ENCODE peak calls at places on chromosomes 2 and 18, in five cellular contexts. L, H, E, C and Z are unnamed samples.

GRCh38 chr2:120175000-120175581 is 48.1 kb downstream of the TMEM185B start:
- DNase-seq in L (peak; percentile 70), H (peak; percentile 70), E (no peak), C (no peak), Z (no peak)

GRCh38 chr18:31248783-31249521 is 69.0 kb upstream of the DSG1 start:
- DNase-seq in L (no peak), H (no peak), E (no peak), C (no peak), Z (no peak)

GRCh38 chr2:196591621-196592022 is 47.9 kb upstream of the CCDC150 start:
- DNase-seq in L (no peak), H (no peak), E (no peak), C (no peak), Z (no peak)

GRCh38 chr2:228652366-228652765 is 470.9 kb upstream of the SPHKAP start:
- DNase-seq in L (no peak), H (no peak), E (no peak), C (no peak), Z (no peak)

GRCh38 chr2:220785181-220785580 is 786.9 kb downstream of the EPHA4 start:
- DNase-seq in L (no peak), H (no peak), E (no peak), C (no peak), Z (no peak)

GRCh38 chr18:715626-716025 is 3.2 kb upstream of the ENOSF1 start:
- DNase-seq in L (no peak), H (no peak), E (no peak), C (no peak), Z (no peak)

GRCh38 chr2:240795916-240796510 is 24.0 kb downstream of the KIF1A start:
- DNase-seq in L (no peak), H (no peak), E (no peak), C (no peak), Z (no peak)

GRCh38 chr2:169015943-169016342 is 15.2 kb downstream of the ABCB11 start:
- DNase-seq in L (no peak), H (peak; percentile 56), E (no peak), C (no peak), Z (no peak)

GRCh38 chr2:28365158-28365557 is 27.5 kb upstream of the FOSL2 start:
- DNase-seq in L (no peak), H (no peak), E (no peak), C (no peak), Z (no peak)

GRCh38 chr2:78676921-78677696 is 348.4 kb upstream of the REG3G start:
- DNase-seq in L (peak; percentile 20), H (no peak), E (no peak), C (no peak), Z (no peak)

GRCh38 chr2:134319581-134320246 is 65.8 kb downstream of the MGAT5 start:
- DNase-seq in L (no peak), H (no peak), E (no peak), C (no peak), Z (no peak)

GRCh38 chr2:2597712-2598111 is 266.6 kb upstream of the MYT1L start:
- DNase-seq in L (no peak), H (no peak), E (no peak), C (no peak), Z (no peak)

GRCh38 chr2:241204010-241204384 is 15.5 kb downstream of the ANO7 start:
- DNase-seq in L (no peak), H (no peak), E (no peak), C (no peak), Z (no peak)

GRCh38 chr2:235224410-235224809 is 269.4 kb upstream of the AGAP1 start:
- DNase-seq in L (no peak), H (no peak), E (no peak), C (no peak), Z (no peak)

GRCh38 chr2:187511356-187512315 is 42.6 kb downstream of the TFPI start:
- DNase-seq in L (no peak), H (no peak), E (no peak), C (no peak), Z (no peak)

GRCh38 chr2:460861-461260 is 173.0 kb upstream of the ALKAL2 start:
- DNase-seq in L (no peak), H (no peak), E (no peak), C (no peak), Z (no peak)

GRCh38 chr2:38810488-38810887 is 32.5 kb downstream of the GEMIN6 start:
- DNase-seq in L (no peak), H (no peak), E (no peak), C (no peak), Z (no peak)

GRCh38 chr2:44335806-44336538 is 25.3 kb downstream of the PREPL start:
- DNase-seq in L (no peak), H (no peak), E (no peak), C (no peak), Z (no peak)

GRCh38 chr2:44833123-44834069 is 108.1 kb upstream of the SIX3 start:
- DNase-seq in L (no peak), H (no peak), E (peak; percentile 86), C (no peak), Z (no peak)

GRCh38 chr2:225411452-225411851 is 11.9 kb downstream of the NYAP2 start:
- DNase-seq in L (no peak), H (no peak), E (no peak), C (no peak), Z (no peak)

GRCh38 chr2:236702693-236703092 is 133.1 kb downstream of the ACKR3 start:
- DNase-seq in L (no peak), H (no peak), E (no peak), C (no peak), Z (no peak)

DNA sequence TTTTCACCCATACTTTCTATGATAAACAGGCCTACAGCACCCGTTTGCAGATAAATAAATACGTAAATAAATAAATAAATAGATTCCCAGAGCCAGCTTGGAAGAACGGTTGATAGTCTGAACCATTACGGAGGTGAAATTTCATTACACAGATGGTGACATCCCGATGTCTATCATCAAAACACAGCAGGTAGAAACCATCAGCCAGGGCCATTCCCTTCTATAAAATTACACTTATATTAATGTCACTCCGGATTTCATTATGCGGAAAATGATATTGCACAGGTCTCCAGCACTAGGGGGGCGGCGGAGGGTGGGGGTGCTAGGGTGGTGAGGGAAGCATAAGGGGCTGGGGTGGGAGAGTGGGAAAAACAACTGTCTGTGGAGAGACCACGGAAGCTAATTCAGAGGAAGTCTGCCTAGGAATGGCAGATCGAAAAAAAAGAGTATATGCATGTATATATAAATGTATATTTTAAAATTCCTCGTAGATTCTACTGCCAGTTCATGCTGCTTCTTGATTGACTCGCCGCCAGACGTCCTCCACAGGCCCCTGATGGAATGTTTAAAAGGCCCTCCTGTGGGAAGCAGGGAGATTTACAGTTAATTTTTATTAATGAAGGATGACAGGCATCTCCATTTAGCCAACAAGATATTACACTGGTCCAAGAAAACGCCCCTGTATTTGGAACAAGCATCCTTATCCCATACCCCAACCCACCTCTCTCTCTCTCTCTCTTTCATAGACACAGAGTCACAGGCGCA is 1906.0 kb upstream of the PIK3C3 start:
- DNase-seq in L (no peak), H (no peak), E (no peak), C (no peak), Z (no peak)
- TF ChIP-seq TAF1 in L (no peak), H (no peak), E (no peak), C (no peak), Z (no peak)

DNA sequence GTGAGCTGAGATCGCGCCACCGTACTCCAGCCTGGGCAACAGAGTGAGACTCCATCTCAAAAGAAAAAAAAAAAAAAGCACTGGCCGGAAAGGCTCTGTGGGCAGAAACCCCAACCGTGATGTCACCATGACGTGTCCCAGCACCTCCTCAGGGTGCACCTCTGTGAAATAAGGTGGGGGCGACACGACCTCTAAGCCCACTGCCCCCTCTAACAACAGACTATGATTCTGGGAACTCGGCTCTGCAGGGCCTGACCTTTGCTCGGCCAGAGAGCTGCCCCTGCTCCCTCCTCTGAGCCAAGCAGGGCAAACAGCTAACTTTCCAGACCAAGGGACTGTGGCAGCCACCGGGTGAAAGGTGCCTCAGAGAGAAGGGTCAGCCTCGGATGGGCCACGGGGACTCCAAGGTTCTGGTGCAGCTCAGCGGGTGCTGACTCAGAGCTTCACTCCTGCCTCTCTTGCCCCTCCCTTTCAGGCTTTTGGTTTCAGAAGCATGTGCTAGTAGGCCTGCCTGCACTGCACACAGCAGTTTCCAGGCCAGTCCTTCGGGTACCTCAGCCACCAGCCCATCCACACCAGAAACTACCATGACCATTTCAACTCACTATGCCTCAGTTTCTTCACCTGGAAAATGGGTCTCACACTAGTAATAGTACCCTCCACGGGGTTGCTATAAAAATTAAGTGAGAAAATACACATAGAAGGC is 8.0 kb downstream of the TMBIM1 start:
- DNase-seq in L (no peak), H (peak; percentile 33), E (no peak), C (peak; percentile 78), Z (peak; percentile 60)
- TF ChIP-seq POLR2A in L (no peak), H (no peak), E (no peak), C (no peak), Z (no peak)

DNA sequence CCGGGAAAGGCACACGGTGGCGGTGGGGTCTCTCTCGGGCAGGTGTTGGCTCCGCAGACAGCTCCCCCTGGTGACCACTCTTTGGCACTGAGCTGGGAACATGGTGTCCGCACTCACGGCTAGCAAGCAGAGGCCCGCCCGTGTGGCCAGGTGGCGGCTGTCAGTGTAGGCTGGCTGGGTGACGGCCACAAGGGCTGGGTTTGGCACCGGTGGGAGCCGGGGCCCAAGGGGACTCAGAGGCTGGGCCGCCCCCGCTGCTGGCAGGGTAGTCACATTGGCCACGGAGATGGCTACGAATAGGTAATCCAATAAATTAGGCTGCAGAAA is 1071.7 kb downstream of the RPIA start:
- DNase-seq in L (peak; percentile 24), H (peak; percentile 52), E (no peak), C (no peak), Z (no peak)
- TF ChIP-seq TAF1 in L (no peak), H (no peak), E (no peak), C (no peak), Z (no peak)

DNA sequence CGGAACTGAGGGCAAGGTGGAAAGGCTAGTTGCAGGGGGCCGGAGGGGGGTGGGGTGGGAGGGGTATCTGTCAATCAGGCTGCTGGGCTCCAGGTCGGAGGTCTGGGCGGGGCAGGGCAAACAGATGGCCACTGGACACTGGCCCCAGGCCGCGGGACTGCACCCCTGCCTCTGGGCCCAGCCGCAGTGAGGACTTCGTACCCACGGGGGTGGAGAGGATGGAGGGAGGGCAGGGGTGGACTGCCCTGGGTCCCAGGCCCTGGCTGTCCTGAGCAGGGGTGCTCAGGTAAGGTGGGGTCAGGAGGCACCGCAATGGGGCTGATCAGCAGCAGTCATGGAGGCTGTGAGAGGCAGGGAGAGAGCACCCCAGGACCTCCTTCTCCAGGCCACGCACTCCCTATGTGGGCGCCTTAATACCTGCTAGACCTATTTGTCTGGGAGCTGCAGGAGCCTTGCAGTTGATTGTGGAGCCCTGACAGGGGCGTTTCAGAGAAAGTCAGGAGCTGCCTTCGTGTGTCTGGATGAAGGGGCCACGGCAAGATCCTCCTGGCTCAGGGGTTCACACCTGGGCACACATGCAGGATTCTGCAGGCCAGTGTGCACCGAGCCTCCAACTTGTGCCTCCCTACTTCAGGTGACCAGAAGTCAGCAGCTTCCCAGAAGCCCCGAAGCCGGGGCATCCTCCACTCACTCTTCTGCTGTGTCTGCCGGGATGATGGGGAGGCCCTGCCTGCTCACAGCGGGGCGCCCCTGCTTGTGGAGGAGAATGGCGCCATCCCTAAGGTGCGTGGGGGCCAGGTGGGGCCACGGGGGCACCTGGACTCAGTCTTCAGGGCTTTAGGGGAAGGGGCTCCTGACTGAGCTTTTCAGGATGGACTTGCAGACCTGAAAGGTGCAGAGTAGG is 1.5 kb downstream of the CTDSP1 start:
- DNase-seq in L (peak; percentile 95), H (peak; percentile 42), E (no peak), C (no peak), Z (no peak)
- TF ChIP-seq POLR2A in L (no peak), H (no peak), E (no peak), C (no peak), Z (no peak)

GRCh38 chr2:126936219-126936618 is 37.5 kb downstream of the TEX51 start:
- DNase-seq in L (no peak), H (no peak), E (no peak), C (no peak), Z (no peak)
- TF ChIP-seq TAF1 in L (no peak), H (no peak), E (no peak), C (no peak), Z (no peak)